ENCODE peak calls at places on chromosomes 2 and 18, in eight cellular contexts. D is amniotic stem cell; C is cardiac fibroblast; V is NCI-H1105; X is epithelial cell of esophagus; B is activated T-helper 2 cell treated with anti-CD3 and anti-CD28 coated beads, Interferon-gamma antibody, Interleukin-2, Interleukin-4, amounts not matched to agents 10 μg/mL and 5 μg/mL and 100 μg/mL, durations not matched to agents 14 hours and 24 hours and 36 hours; L is HS-5; S is HTR-8/SVneo. F is an unnamed sample.

GRCh38 chr18:48161911-48162698 is 231.6 kb upstream of the SMAD2 start:
- DNase-seq in C (no peak), S (no peak), B (no peak), V (peak), X (no peak), L (no peak), D (no peak), F (peak)

GRCh38 chr2:237876056-237876439 is 16.6 kb downstream of the RAMP1 start:
- DNase-seq in C (no peak), D (no peak), X (no peak), L (no peak), S (no peak), V (no peak), B (no peak), F (no peak)

GRCh38 chr2:189444322-189444721 is 3.0 kb downstream of the WDR75 start:
- DNase-seq in B (no peak), C (peak), D (no peak), V (no peak), X (peak), L (no peak), S (no peak), F (no peak)

GRCh38 chr2:181426687-181427086 is 30.5 kb upstream of the ITGA4 start:
- DNase-seq in V (peak), C (no peak), X (no peak), S (no peak), D (no peak), L (no peak), B (no peak), F (no peak)

GRCh38 chr18:62781893-62782292 is 66.6 kb downstream of the PHLPP1 start:
- DNase-seq in V (peak), L (peak), C (peak), S (no peak), D (peak), X (peak), B (no peak), F (no peak)

GRCh38 chr2:127778850-127779249 is 32.1 kb downstream of the WDR33 start:
- DNase-seq in D (no peak), S (no peak), X (no peak), B (no peak), C (no peak), V (no peak), L (no peak), F (no peak)

GRCh38 chr2:129178356-129178755 is 801.1 kb upstream of the RAB6C start:
- DNase-seq in B (no peak), X (peak), L (no peak), C (peak), V (no peak), S (no peak), D (no peak), F (no peak)

GRCh38 chr2:231687961-231688360 is 20.4 kb upstream of the PTMA start:
- DNase-seq in L (no peak), D (no peak), X (no peak), B (no peak), S (no peak), V (no peak), C (no peak), F (no peak)

GRCh38 chr2:74291217-74291551 is 52.0 kb downstream of the SLC4A5 start:
- DNase-seq in V (no peak), C (no peak), B (no peak), D (no peak), L (no peak), X (no peak), S (no peak), F (no peak)

GRCh38 chr2:54471221-54471711 is 15.1 kb downstream of the SPTBN1 start:
- DNase-seq in X (peak), S (peak), C (peak), B (no peak), D (no peak), L (peak), V (peak), F (no peak)

GRCh38 chr2:55115795-55116597 is 65.7 kb upstream of the RTN4 start:
- DNase-seq in B (no peak), L (peak), V (no peak), X (peak), C (peak), S (peak), D (no peak), F (no peak)

GRCh38 chr2:55992465-55992864 is 68.9 kb upstream of the EFEMP1 start:
- DNase-seq in B (no peak), X (peak), C (peak), V (no peak), L (peak), S (peak), D (peak), F (peak)

GRCh38 chr18:2855560-2856350 is 8.9 kb downstream of the EMILIN2 start:
- DNase-seq in B (no peak), S (no peak), D (no peak), L (no peak), C (no peak), X (peak), V (no peak), F (no peak)

GRCh38 chr2:186424265-186424664 is 61.8 kb upstream of the ZC3H15 start:
- DNase-seq in V (no peak), D (no peak), L (no peak), S (no peak), X (no peak), B (no peak), C (no peak), F (no peak)

GRCh38 chr2:233446616-233447305 is 92.5 kb downstream of the DGKD start:
- DNase-seq in D (no peak), V (no peak), C (no peak), L (no peak), S (no peak), B (no peak), X (no peak), F (no peak)

GRCh38 chr2:45009928-45010705 is 865 bp upstream of the SIX2 start:
- DNase-seq in X (peak), D (peak), C (peak), V (no peak), S (peak), L (peak), B (no peak), F (peak)

GRCh38 chr2:97664636-97664970 is 759 bp upstream of the ACTR1B start:
- DNase-seq in S (no peak), L (no peak), V (peak), X (no peak), C (no peak), D (no peak), B (no peak), F (no peak)

GRCh38 chr2:103847276-103847675 is 1006.6 kb upstream of the POU3F3 start:
- DNase-seq in V (no peak), B (no peak), D (no peak), S (no peak), X (no peak), L (no peak), C (no peak), F (no peak)

GRCh38 chr2:9695916-9696315 is 65.1 kb upstream of the YWHAQ start:
- DNase-seq in S (no peak), V (no peak), B (no peak), X (no peak), C (no peak), L (no peak), D (no peak), F (no peak)

GRCh38 chr2:174688079-174688478 is 76.2 kb downstream of the CHRNA1 start:
- DNase-seq in B (no peak), D (peak), C (peak), L (peak), V (no peak), X (peak), S (peak), F (peak)

GRCh38 chr2:138223321-138223720 is 259.0 kb downstream of the HNMT start:
- DNase-seq in C (no peak), S (peak), V (no peak), X (peak), B (no peak), D (no peak), L (peak), F (no peak)

GRCh38 chr2:67702937-67703336 is 305.8 kb downstream of the ETAA1 start:
- DNase-seq in X (no peak), B (no peak), L (no peak), V (no peak), D (no peak), S (no peak), C (no peak), F (peak)

GRCh38 chr18:55173291-55173690 is 214.0 kb upstream of the CCDC68 start:
- DNase-seq in X (no peak), S (no peak), B (no peak), V (no peak), C (no peak), L (no peak), D (no peak), F (no peak)

GRCh38 chr2:120415060-120415459 is 69.1 kb downstream of the INHBB start:
- DNase-seq in B (no peak), D (no peak), C (no peak), X (no peak), S (no peak), L (no peak), V (no peak), F (no peak)

GRCh38 chr2:16330571-16331351 is 334.9 kb downstream of the CYRIA start:
- DNase-seq in B (no peak), C (no peak), V (no peak), S (no peak), D (no peak), L (no peak), X (no peak), F (no peak)

GRCh38 chr2:127584516-127585033 is 49.1 kb downstream of the MYO7B start:
- DNase-seq in X (no peak), V (no peak), C (no peak), L (no peak), B (no peak), D (no peak), S (no peak), F (no peak)

GRCh38 chr2:72144746-72145657 is 2.7 kb downstream of the CYP26B1 start:
- DNase-seq in D (no peak), S (peak), X (peak), V (peak), C (no peak), L (no peak), B (no peak), F (no peak)

GRCh38 chr2:191892391-191892790 is 45.5 kb upstream of the CAVIN2 start:
- DNase-seq in L (peak), D (no peak), B (no peak), V (no peak), X (peak), C (peak), S (no peak), F (peak)

GRCh38 chr2:96553176-96553956 is 16.8 kb downstream of the ARID5A start:
- DNase-seq in C (no peak), B (no peak), V (no peak), X (no peak), D (no peak), S (no peak), L (no peak), F (no peak)

GRCh38 chr2:28433935-28434599 is 41.4 kb downstream of the FOSL2 start:
- DNase-seq in B (no peak), D (no peak), S (no peak), L (no peak), C (no peak), V (no peak), X (no peak), F (no peak)

GRCh38 chr2:217166241-217166640 is 306.4 kb upstream of the TNP1 start:
- DNase-seq in L (peak), V (peak), B (no peak), D (peak), X (peak), S (peak), C (peak), F (peak)

GRCh38 chr2:54546518-54546917 is 90.4 kb downstream of the SPTBN1 start:
- DNase-seq in L (no peak), X (no peak), V (no peak), C (no peak), B (no peak), S (no peak), D (no peak), F (no peak)

GRCh38 chr2:163647300-163647699 is 88.5 kb downstream of the FIGN start:
- DNase-seq in L (no peak), B (no peak), D (no peak), C (no peak), X (no peak), V (no peak), S (no peak), F (no peak)

GRCh38 chr18:8400193-8400752 is 209.0 kb upstream of the RAB12 start:
- DNase-seq in B (no peak), S (no peak), V (no peak), L (no peak), X (no peak), D (no peak), C (no peak), F (no peak)

GRCh38 chr18:286515-287310 is 18.9 kb upstream of the THOC1 start:
- DNase-seq in X (peak), B (no peak), L (no peak), V (no peak), S (peak), D (peak), C (peak), F (peak)

GRCh38 chr2:112154246-112155110 is 16.3 kb downstream of the FBLN7 start:
- DNase-seq in V (no peak), D (no peak), L (no peak), B (no peak), X (no peak), S (no peak), C (no peak), F (no peak)

GRCh38 chr2:1707771-1708351 is 36.5 kb downstream of the PXDN start:
- DNase-seq in S (no peak), D (peak), B (no peak), L (no peak), C (peak), X (peak), V (peak), F (peak)

GRCh38 chr2:157698430-157698829 is 69.8 kb upstream of the ACVR1C start:
- DNase-seq in S (no peak), V (no peak), L (no peak), C (peak), D (no peak), B (no peak), X (no peak), F (no peak)

GRCh38 chr2:11610624-11611242 is 59.3 kb downstream of the NTSR2 start:
- DNase-seq in D (no peak), C (no peak), S (no peak), V (no peak), B (no peak), X (no peak), L (no peak), F (no peak)

GRCh38 chr2:96817882-96818281 is 1.8 kb downstream of the CNNM3 start:
- DNase-seq in V (no peak), D (no peak), S (no peak), L (no peak), C (no peak), B (no peak), X (no peak), F (no peak)

F was measured in foreskin melanocyte.